ENCODE peak calls at places on chromosomes 6 and 20, in eight cellular contexts. A is body of pancreas; T is Karpas-422; P is colonic mucosa; M is cardiac muscle cell; X is CD8-positive, alpha-beta T cell; F is mucosa of descending colon; J is tibial artery. Q is an unnamed sample.

GRCh38 chr6:35087361-35088280 is 53.5 kb downstream of the TCP11 start:
- DNase-seq in F (peak), J (no peak), X (no peak), A (no peak), T (no peak), P (no peak), M (no peak), Q (no peak)

GRCh38 chr6:167683028-167683862 is 143.5 kb upstream of the AFDN start:
- DNase-seq in J (no peak), F (peak), P (peak), T (no peak), M (peak), A (peak), X (no peak), Q (no peak)

GRCh38 chr6:147331401-147331800 is 127.2 kb downstream of the STXBP5 start:
- DNase-seq in F (no peak), P (no peak), T (no peak), X (no peak), A (no peak), J (no peak), M (no peak), Q (no peak)

GRCh38 chr6:11378639-11379038 is 146.2 kb upstream of the NEDD9 start:
- DNase-seq in J (no peak), F (no peak), A (no peak), T (no peak), X (no peak), P (no peak), M (no peak), Q (no peak)

GRCh38 chr6:153872946-153873345 is 166.1 kb upstream of the OPRM1 start:
- DNase-seq in M (no peak), J (no peak), A (no peak), T (no peak), F (no peak), X (no peak), P (no peak), Q (no peak)

GRCh38 chr6:148223424-148223842 is 119.2 kb upstream of the SASH1 start:
- DNase-seq in M (no peak), P (no peak), F (no peak), A (no peak), X (no peak), J (no peak), T (no peak), Q (no peak)

GRCh38 chr6:88614306-88614877 is 349.0 kb downstream of the RNGTT start:
- DNase-seq in J (no peak), F (no peak), M (no peak), A (no peak), P (no peak), X (no peak), T (peak), Q (no peak)

GRCh38 chr6:150256618-150257272 is 112.1 kb upstream of the IYD start:
- DNase-seq in M (no peak), X (no peak), T (no peak), P (no peak), J (no peak), A (no peak), F (no peak), Q (peak)

GRCh38 chr20:61500791-61501321 is 248.8 kb downstream of the CDH4 start:
- DNase-seq in F (no peak), M (peak), T (no peak), A (no peak), J (no peak), X (no peak), P (no peak), Q (no peak)

GRCh38 chr6:159002432-159003160 is 2.6 kb upstream of the RSPH3 start:
- DNase-seq in T (no peak), F (no peak), M (no peak), A (no peak), P (no peak), X (no peak), J (no peak), Q (no peak)

GRCh38 chr6:36677753-36678487 is 594 bp upstream of the CDKN1A start:
- DNase-seq in J (no peak), F (no peak), P (peak), A (no peak), X (no peak), T (no peak), M (no peak), Q (peak)

GRCh38 chr6:140071601-140072062 is 697.2 kb upstream of the CITED2 start:
- DNase-seq in T (no peak), X (no peak), P (no peak), M (no peak), A (no peak), F (no peak), J (no peak), Q (peak)

GRCh38 chr6:139649718-139650117 is 275.3 kb upstream of the CITED2 start:
- DNase-seq in F (no peak), J (no peak), M (no peak), P (no peak), A (no peak), T (no peak), X (no peak), Q (no peak)

GRCh38 chr6:87722831-87723726 is 21.0 kb upstream of the AKIRIN2 start:
- DNase-seq in F (no peak), X (no peak), A (peak), M (peak), J (peak), T (no peak), P (peak), Q (peak)

GRCh38 chr6:48069280-48069679 is 41.7 kb downstream of the PTCHD4 start:
- DNase-seq in X (no peak), M (peak), F (no peak), P (no peak), T (no peak), A (no peak), J (no peak), Q (no peak)

GRCh38 chr20:13302647-13303425 is 81.8 kb downstream of the ISM1 start:
- DNase-seq in J (no peak), M (peak), T (peak), F (peak), P (peak), X (no peak), A (peak), Q (no peak)

GRCh38 chr20:4726710-4727391 is 5.1 kb downstream of the PRND start:
- DNase-seq in F (no peak), M (peak), T (no peak), P (no peak), J (no peak), X (peak), A (no peak), Q (peak)

GRCh38 chr20:38990728-38991127 is 28.6 kb downstream of the DHX35 start:
- DNase-seq in J (no peak), X (no peak), P (no peak), A (no peak), T (no peak), F (no peak), M (no peak), Q (no peak)

GRCh38 chr6:149049230-149049629 is 268.3 kb upstream of the TAB2 start:
- DNase-seq in F (no peak), X (no peak), A (no peak), T (no peak), M (no peak), J (no peak), P (no peak), Q (no peak)

GRCh38 chr20:44733341-44734069 is 12.2 kb upstream of the KCNK15 start:
- DNase-seq in T (peak), A (peak), J (peak), P (peak), X (peak), F (peak), M (peak), Q (no peak)

GRCh38 chr6:158499601-158500000 is 60.3 kb upstream of the TMEM181 start:
- DNase-seq in M (no peak), T (no peak), X (no peak), A (no peak), P (no peak), J (no peak), F (no peak), Q (no peak)

GRCh38 chr6:16375828-16376227 is 137.4 kb downstream of the GMPR start:
- DNase-seq in P (no peak), X (no peak), M (no peak), J (no peak), F (no peak), A (no peak), T (peak), Q (no peak)

GRCh38 chr20:57678340-57678739 is 31.5 kb downstream of the PMEPA1 start:
- DNase-seq in F (no peak), A (no peak), J (no peak), P (no peak), T (peak), M (no peak), X (no peak), Q (no peak)

GRCh38 chr6:134238006-134238405 is 79.9 kb downstream of the SGK1 start:
- DNase-seq in J (no peak), A (no peak), P (no peak), T (no peak), X (no peak), F (no peak), M (no peak), Q (no peak)

GRCh38 chr20:62831361-62831788 is 14.5 kb downstream of the COL9A3 start:
- DNase-seq in T (no peak), A (peak), X (peak), F (peak), M (no peak), J (no peak), P (peak), Q (no peak)
- H3K4me3 ChIP-seq in T (peak), A (no peak), X (no peak), F (no peak), M (no peak), J (no peak), P (no peak), Q (no peak)

GRCh38 chr20:36241678-36242077 is 5.4 kb downstream of the AAR2 start:
- DNase-seq in M (no peak), X (no peak), A (no peak), P (no peak), F (no peak), T (no peak), J (no peak), Q (no peak)
- H3K4me3 ChIP-seq in M (no peak), X (no peak), A (no peak), P (no peak), F (no peak), T (no peak), J (no peak), Q (no peak)

DNA sequence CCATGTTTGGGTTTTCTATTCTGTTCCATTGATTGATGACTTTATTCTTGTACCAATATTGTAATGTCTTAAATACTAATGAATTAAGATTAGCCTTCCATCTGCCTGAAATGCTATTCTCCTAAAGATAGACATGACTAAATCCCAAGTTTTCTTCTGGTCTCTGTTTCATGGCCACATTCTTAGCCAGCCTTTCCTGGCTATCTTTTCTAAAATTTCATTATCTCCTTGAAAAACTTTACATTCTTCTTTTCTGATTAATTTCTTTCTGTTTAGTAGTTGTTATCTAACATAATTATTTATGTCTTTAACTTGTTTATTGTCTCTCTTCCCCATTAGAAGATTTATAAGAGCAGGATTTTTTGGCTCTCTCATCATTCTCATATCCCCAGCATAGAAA is 4.4 kb upstream of the PRIM2 start:
- DNase-seq in T (peak), J (no peak), A (no peak), P (no peak), X (no peak), M (no peak), F (no peak), Q (no peak)
- H3K4me3 ChIP-seq in T (no peak), J (no peak), A (no peak), P (no peak), X (no peak), M (no peak), F (no peak), Q (no peak)

GRCh38 chr6:64013061-64013410 is 377.4 kb downstream of the PHF3 start:
- DNase-seq in A (no peak), F (no peak), J (no peak), M (no peak), X (no peak), P (no peak), T (no peak), Q (no peak)
- H3K4me3 ChIP-seq in A (no peak), F (no peak), J (no peak), M (no peak), X (no peak), P (no peak), T (no peak), Q (no peak)

GRCh38 chr6:163670283-163670682 is 255.8 kb downstream of the QKI start:
- DNase-seq in F (no peak), M (no peak), P (no peak), A (no peak), J (no peak), T (no peak), X (no peak), Q (no peak)
- H3K4me3 ChIP-seq in F (no peak), M (no peak), P (no peak), A (no peak), J (no peak), T (no peak), X (no peak), Q (no peak)

GRCh38 chr6:128079026-128079425 is 178.2 kb upstream of the THEMIS start:
- DNase-seq in M (no peak), T (no peak), F (no peak), A (no peak), J (no peak), P (no peak), X (no peak), Q (no peak)
- H3K4me3 ChIP-seq in M (no peak), T (no peak), F (no peak), A (no peak), J (no peak), P (no peak), X (no peak), Q (no peak)

DNA sequence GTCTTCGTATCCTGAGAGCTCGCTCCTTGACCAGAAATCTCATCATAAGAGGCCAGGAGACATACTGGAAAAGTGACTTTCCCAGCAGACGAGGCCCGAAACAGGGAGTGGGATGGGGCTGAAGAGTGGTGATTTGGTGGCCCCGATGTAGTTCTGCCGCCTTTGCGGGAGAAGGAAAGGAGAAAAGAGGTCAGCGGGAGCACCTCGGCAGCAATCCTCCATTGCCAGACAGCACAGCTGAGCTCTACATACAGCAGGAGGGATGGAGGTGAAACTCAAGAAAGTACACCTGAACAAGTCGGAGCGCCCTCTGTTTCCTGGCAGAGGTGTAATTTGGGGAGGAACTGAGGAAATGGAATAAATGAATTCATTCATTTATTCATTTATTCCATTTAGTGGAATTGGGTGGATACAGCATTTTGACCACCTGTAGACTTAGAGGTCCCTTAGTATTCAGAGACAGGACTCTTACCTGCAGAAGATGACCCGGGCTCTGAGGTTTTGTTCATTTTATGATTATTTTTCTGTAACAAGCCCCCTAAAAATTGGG is 9.2 kb downstream of the TRIM31 start:
- DNase-seq in J (no peak), A (no peak), F (no peak), M (no peak), T (no peak), P (peak), X (no peak), Q (no peak)
- H3K4me3 ChIP-seq in J (peak), A (no peak), F (no peak), M (peak), T (peak), P (peak), X (peak), Q (peak)